ENCODE peak calls at places on chromosomes 7 and 10, in six cellular contexts. G is pulmonary artery endothelial cell, H is NCI-H69, O is left lung, S is AG04450, P is NCI-H1930. N is an unnamed sample.

GRCh38 chr10:131855763-131856401 is 44.9 kb upstream of the PPP2R2D start:
- DNase-seq in G (no peak), H (no peak), O (peak), S (no peak), P (no peak), N (no peak)

GRCh38 chr10:68402271-68402670 is 4.8 kb downstream of the RUFY2 start:
- DNase-seq in G (no peak), H (no peak), O (no peak), S (no peak), P (no peak), N (no peak)

GRCh38 chr10:101566333-101567164 is 21.5 kb downstream of the POLL start:
- DNase-seq in G (no peak), H (peak), O (no peak), S (no peak), P (peak), N (no peak)

GRCh38 chr10:18737236-18737635 is 78.0 kb downstream of the ARL5B start:
- DNase-seq in G (no peak), H (no peak), O (no peak), S (no peak), P (no peak), N (no peak)

GRCh38 chr7:117092801-117093200 is 139.5 kb downstream of the ST7 start:
- DNase-seq in G (no peak), H (peak), O (no peak), S (peak), P (no peak), N (peak)

GRCh38 chr10:23439452-23439919 is 611 bp downstream of the OTUD1 start:
- DNase-seq in G (no peak), H (peak), O (no peak), S (no peak), P (no peak), N (no peak)

GRCh38 chr10:25831138-25831537 is 102.9 kb upstream of the MYO3A start:
- DNase-seq in G (no peak), H (peak), O (no peak), S (no peak), P (no peak), N (no peak)

GRCh38 chr10:15369642-15370211 is 1.4 kb downstream of the FAM171A1 start:
- DNase-seq in G (no peak), H (peak), O (no peak), S (no peak), P (no peak), N (no peak)

GRCh38 chr7:139941866-139942265 is 112.8 kb downstream of the TBXAS1 start:
- DNase-seq in G (no peak), H (no peak), O (no peak), S (no peak), P (no peak), N (no peak)

GRCh38 chr10:624605-625334 is 64.7 kb downstream of the DIP2C start:
- DNase-seq in G (no peak), H (peak), O (no peak), S (peak), P (no peak), N (peak)

GRCh38 chr10:98414932-98415709 is at the start of gene PYROXD2:
- DNase-seq in G (peak), H (peak), O (peak), S (peak), P (no peak), N (peak)

GRCh38 chr7:20931739-20932138 is 145.1 kb upstream of the SP8 start:
- DNase-seq in G (no peak), H (no peak), O (no peak), S (no peak), P (no peak), N (no peak)

GRCh38 chr10:11164806-11165590 is 147.3 kb downstream of the CELF2 start:
- DNase-seq in G (peak), H (peak), O (peak), S (peak), P (no peak), N (peak)

GRCh38 chr7:94003446-94004023 is 620 bp downstream of the BET1 start:
- DNase-seq in G (no peak), H (peak), O (no peak), S (no peak), P (no peak), N (no peak)

GRCh38 chr7:143331179-143331825 is 15.4 kb downstream of the CLCN1 start:
- DNase-seq in G (no peak), H (no peak), O (peak), S (peak), P (no peak), N (peak)

GRCh38 chr10:86106616-86107015 is 260.0 kb downstream of the GRID1 start:
- DNase-seq in G (no peak), H (no peak), O (no peak), S (no peak), P (no peak), N (no peak)

GRCh38 chr7:140673063-140673769 is 471 bp downstream of the ADCK2 start:
- DNase-seq in G (no peak), H (peak), O (peak), S (no peak), P (peak), N (no peak)

GRCh38 chr7:101814081-101814995 is 3.1 kb upstream of the CUX1 start:
- DNase-seq in G (no peak), H (peak), O (peak), S (no peak), P (peak), N (no peak)

GRCh38 chr10:87744606-87745005 is 73.4 kb downstream of the ATAD1 start:
- DNase-seq in G (no peak), H (no peak), O (no peak), S (no peak), P (no peak), N (no peak)

GRCh38 chr10:23157691-23158369 is 34.3 kb upstream of the PTF1A start:
- DNase-seq in G (no peak), H (peak), O (no peak), S (no peak), P (no peak), N (peak)

GRCh38 chr7:158023157-158023556 is 564.5 kb downstream of the PTPRN2 start:
- DNase-seq in G (no peak), H (no peak), O (peak), S (no peak), P (no peak), N (no peak)

GRCh38 chr7:16646427-16647081 is 573 bp downstream of the BZW2 start:
- DNase-seq in G (no peak), H (peak), O (peak), S (no peak), P (no peak), N (no peak)

GRCh38 chr10:117132751-117133231 is 5.3 kb downstream of the VAX1 start:
- DNase-seq in G (no peak), H (no peak), O (no peak), S (no peak), P (no peak), N (no peak)

GRCh38 chr7:119438315-119438714 is 834.7 kb upstream of the KCND2 start:
- DNase-seq in G (no peak), H (no peak), O (no peak), S (no peak), P (no peak), N (no peak)

GRCh38 chr7:136953386-136953785 is 84.9 kb downstream of the CHRM2 start:
- DNase-seq in G (no peak), H (no peak), O (no peak), S (peak), P (no peak), N (peak)

GRCh38 chr10:23280420-23281043 is 64.1 kb downstream of the C10orf67 start:
- DNase-seq in G (no peak), H (no peak), O (no peak), S (no peak), P (no peak), N (no peak)

GRCh38 chr10:126324826-126325225 is 63.5 kb downstream of the ADAM12 start:
- DNase-seq in G (no peak), H (no peak), O (no peak), S (no peak), P (no peak), N (no peak)

GRCh38 chr7:16904086-16904485 is 22.3 kb upstream of the AGR3 start:
- DNase-seq in G (no peak), H (no peak), O (no peak), S (no peak), P (no peak), N (no peak)

GRCh38 chr7:79876769-79877362 is 257.8 kb upstream of the GNAI1 start:
- DNase-seq in G (no peak), H (no peak), O (no peak), S (peak), P (no peak), N (peak)

GRCh38 chr7:47008461-47008860 is 573.5 kb downstream of the TNS3 start:
- DNase-seq in G (no peak), H (no peak), O (no peak), S (no peak), P (no peak), N (no peak)

GRCh38 chr7:143258830-143259229 is 4.4 kb upstream of the GSTK1 start:
- DNase-seq in G (no peak), H (no peak), O (no peak), S (no peak), P (no peak), N (no peak)

N was measured in skeletal muscle cell.